ENCODE peak calls at places on chromosomes 12 and 14, in nine cellular contexts. H, E, K, W, A, P, G, Z and C are unnamed samples.

GRCh38 chr12:58420496-58420895 is 479.1 kb downstream of the ATP23 start:
- DNase-seq in H (no peak), E (no peak), K (no peak), W (no peak), A (no peak), P (no peak), G (no peak), Z (no peak), C (no peak)

GRCh38 chr14:71245659-71246361 is 338.6 kb downstream of the PCNX1 start:
- DNase-seq in H (no peak), E (no peak), K (no peak), W (no peak), A (no peak), P (no peak), G (no peak), Z (no peak), C (no peak)

GRCh38 chr14:104342435-104343293 is 204.3 kb downstream of the KIF26A start:
- DNase-seq in H (no peak), E (no peak), K (no peak), W (no peak), A (peak; percentile 62), P (no peak), G (peak; percentile 10), Z (no peak), C (no peak)

GRCh38 chr12:7833831-7834230 is 38.9 kb downstream of the SLC2A14 start:
- DNase-seq in H (no peak), E (no peak), K (no peak), W (no peak), A (no peak), P (no peak), G (no peak), Z (peak; percentile 12), C (no peak)

GRCh38 chr14:61733972-61734371 is 28.2 kb upstream of the SNAPC1 start:
- DNase-seq in H (no peak), E (no peak), K (no peak), W (no peak), A (no peak), P (no peak), G (no peak), Z (no peak), C (no peak)

GRCh38 chr14:59221558-59221957 is 33.1 kb downstream of the DAAM1 start:
- DNase-seq in H (no peak), E (no peak), K (no peak), W (no peak), A (no peak), P (no peak), G (no peak), Z (peak; percentile 15), C (no peak)

GRCh38 chr12:19179986-19180385 is 50.5 kb downstream of the PLEKHA5 start:
- DNase-seq in H (no peak), E (no peak), K (no peak), W (no peak), A (no peak), P (no peak), G (no peak), Z (no peak), C (no peak)

GRCh38 chr12:50505945-50506344 is 1.2 kb downstream of the DIP2B start:
- DNase-seq in H (peak; percentile 35), E (no peak), K (no peak), W (no peak), A (no peak), P (no peak), G (no peak), Z (no peak), C (no peak)

GRCh38 chr14:92938235-92938875 is 15.4 kb downstream of the CHGA start:
- DNase-seq in H (no peak), E (no peak), K (no peak), W (no peak), A (no peak), P (no peak), G (no peak), Z (no peak), C (no peak)

GRCh38 chr14:67416085-67416484 is 4.1 kb upstream of the PLEK2 start:
- DNase-seq in H (peak; percentile 14), E (no peak), K (no peak), W (no peak), A (no peak), P (no peak), G (peak; percentile 52), Z (no peak), C (no peak)

GRCh38 chr12:103495158-103495782 is 498 bp downstream of the C12orf42 start:
- DNase-seq in H (no peak), E (no peak), K (peak; percentile 78), W (no peak), A (peak; percentile 89), P (peak; percentile 16), G (no peak), Z (no peak), C (no peak)

GRCh38 chr14:75452324-75452723 is 24.5 kb downstream of the JDP2 start:
- DNase-seq in H (no peak), E (no peak), K (no peak), W (no peak), A (no peak), P (no peak), G (peak; percentile 13), Z (no peak), C (no peak)

GRCh38 chr14:75456069-75457023 is 28.5 kb downstream of the JDP2 start:
- DNase-seq in H (no peak), E (no peak), K (no peak), W (no peak), A (no peak), P (no peak), G (no peak), Z (no peak), C (no peak)

GRCh38 chr14:75454963-75455546 is 27.2 kb downstream of the JDP2 start:
- DNase-seq in H (peak; percentile 78), E (no peak), K (no peak), W (peak; percentile 18), A (no peak), P (peak; percentile 78), G (peak; percentile 66), Z (peak; percentile 76), C (no peak)

GRCh38 chr14:75452900-75453816 is 25.3 kb downstream of the JDP2 start:
- DNase-seq in H (peak; percentile 88), E (peak; percentile 82), K (no peak), W (peak; percentile 57), A (peak; percentile 94), P (peak; percentile 75), G (peak; percentile 48), Z (peak; percentile 89), C (peak; percentile 97)

DNA sequence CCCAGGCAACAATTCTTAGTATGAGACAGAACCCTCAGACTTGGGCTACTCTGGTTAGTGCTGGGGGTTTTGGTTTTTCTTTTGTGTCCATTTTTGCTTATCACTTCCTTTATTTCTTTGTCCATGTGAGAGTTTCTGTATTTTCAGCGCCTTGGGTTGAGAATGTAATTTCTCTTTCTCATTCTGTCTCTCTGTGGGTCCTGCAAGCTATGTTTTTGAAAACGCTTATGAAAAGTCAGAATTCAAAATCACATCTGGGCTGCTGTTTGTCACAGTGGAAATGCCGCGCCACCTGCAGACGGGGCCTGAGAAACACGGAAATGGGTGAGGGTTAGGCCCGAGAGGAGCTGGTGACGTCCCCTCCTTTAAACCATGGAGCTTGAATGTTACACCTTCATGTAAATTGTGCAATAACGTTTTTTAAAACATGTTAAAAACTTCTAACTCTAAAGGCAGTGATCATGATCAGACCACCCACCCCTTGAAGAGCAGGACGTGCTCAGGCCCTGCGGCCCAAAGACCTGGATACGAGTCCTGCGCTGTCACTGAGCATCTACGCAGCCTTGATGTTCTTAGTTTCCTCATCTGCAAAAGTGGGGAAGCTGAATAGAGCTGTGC is 26.1 kb downstream of the JDP2 start:
- DNase-seq in H (no peak), E (no peak), K (peak; percentile 34), W (no peak), A (no peak), P (no peak), G (no peak), Z (no peak), C (no peak)
- TF ChIP-seq CTCF in H (no peak), E (no peak), K (peak; percentile 21), W (no peak), A (peak; percentile 47), P (no peak), G (no peak), Z (no peak), C (peak; percentile 5)

GRCh38 chr14:37251778-37252177 is 54.0 kb downstream of the MIPOL1 start:
- DNase-seq in H (no peak), E (no peak), K (no peak), W (no peak), A (no peak), P (no peak), G (no peak), Z (no peak), C (no peak)
- TF ChIP-seq CTCF in H (no peak), E (no peak), K (no peak), W (peak; percentile 28), A (peak; percentile 54), P (no peak), G (no peak), Z (peak; percentile 14), C (peak; percentile 68)

GRCh38 chr14:100576091-100577085 is 10.8 kb downstream of the BEGAIN start:
- DNase-seq in H (no peak), E (no peak), K (peak; percentile 15), W (no peak), A (no peak), P (peak; percentile 12), G (no peak), Z (no peak), C (peak; percentile 86)

GRCh38 chr14:100573757-100574641 is 13.2 kb downstream of the BEGAIN start:
- DNase-seq in H (no peak), E (no peak), K (peak; percentile 13), W (no peak), A (no peak), P (no peak), G (no peak), Z (no peak), C (no peak)

GRCh38 chr14:100575266-100575995 is 11.8 kb downstream of the BEGAIN start:
- DNase-seq in H (no peak), E (no peak), K (peak; percentile 14), W (no peak), A (no peak), P (peak; percentile 5), G (no peak), Z (no peak), C (peak; percentile 68)

GRCh38 chr14:100573009-100573756 is 14.0 kb downstream of the BEGAIN start:
- DNase-seq in H (no peak), E (no peak), K (peak; percentile 4), W (no peak), A (peak; percentile 71), P (no peak), G (no peak), Z (no peak), C (no peak)

GRCh38 chr14:100574642-100575031 is 12.6 kb downstream of the BEGAIN start:
- DNase-seq in H (no peak), E (no peak), K (peak; percentile 6), W (no peak), A (no peak), P (no peak), G (no peak), Z (no peak), C (no peak)
- TF ChIP-seq CTCF in H (no peak), E (no peak), K (no peak), W (no peak), A (no peak), P (no peak), G (no peak), Z (no peak), C (no peak)

DNA sequence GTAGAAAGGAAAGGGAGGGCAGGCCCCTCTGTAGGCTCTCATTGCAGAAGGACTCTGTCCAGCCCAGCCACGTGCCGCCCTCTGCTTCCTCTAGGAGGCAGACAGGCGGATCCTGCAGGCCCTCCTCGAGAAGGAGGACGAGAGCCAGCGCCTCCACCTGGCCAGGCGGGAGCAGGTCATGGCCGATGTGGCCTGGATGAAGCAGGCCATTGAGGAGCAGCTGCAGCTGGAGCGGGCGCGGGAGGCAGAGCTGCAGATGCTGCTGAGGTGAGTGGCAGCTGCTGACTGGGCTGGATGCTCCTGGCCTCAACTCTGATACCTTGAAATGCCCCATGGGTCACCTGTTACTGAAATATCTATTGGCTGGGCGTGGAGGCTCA is 10.9 kb downstream of the TCHP start:
- DNase-seq in H (peak; percentile 42), E (no peak), K (no peak), W (peak; percentile 36), A (peak; percentile 96), P (no peak), G (no peak), Z (peak; percentile 20), C (no peak)
- TF ChIP-seq CTCF in H (peak; percentile 38), E (peak; percentile 34), K (no peak), W (no peak), A (peak; percentile 97), P (no peak), G (no peak), Z (peak; percentile 55), C (peak; percentile 62)